ENCODE peak calls at places on chromosomes 2 and 18, in five cellular contexts. Z is heart right ventricle; B is cardiac muscle cell; C is CD8-positive, alpha-beta T cell; S is A673. A is an unnamed sample.

GRCh38 chr2:71655498-71655897 is 202.1 kb downstream of the DYSF start:
- DNase-seq in Z (no peak), B (no peak), C (no peak), S (no peak), A (no peak)

GRCh38 chr18:23900979-23901378 is 113.6 kb upstream of the TTC39C start:
- DNase-seq in Z (no peak), B (peak), C (no peak), S (no peak), A (no peak)

GRCh38 chr2:208509586-208509985 is 103.0 kb downstream of the PTH2R start:
- DNase-seq in Z (no peak), B (no peak), C (no peak), S (no peak), A (no peak)

GRCh38 chr2:241315879-241316700 is at the start of gene SEPTIN2:
- DNase-seq in Z (no peak), B (no peak), C (peak), S (no peak), A (no peak)

GRCh38 chr18:79309572-79310278 is 86.0 kb upstream of the NFATC1 start:
- DNase-seq in Z (no peak), B (no peak), C (no peak), S (peak), A (no peak)

GRCh38 chr2:121075006-121075545 is 209.9 kb downstream of the TFCP2L1 start:
- DNase-seq in Z (no peak), B (peak), C (no peak), S (peak), A (peak)

GRCh38 chr2:159283529-159283928 is 3.0 kb downstream of the WDSUB1 start:
- DNase-seq in Z (no peak), B (no peak), C (no peak), S (no peak), A (no peak)

GRCh38 chr2:42200534-42201227 is 31.5 kb downstream of the EML4 start:
- DNase-seq in Z (no peak), B (peak), C (no peak), S (peak), A (no peak)

GRCh38 chr2:239715606-239716005 is 309.5 kb downstream of the NDUFA10 start:
- DNase-seq in Z (no peak), B (no peak), C (no peak), S (no peak), A (no peak)

GRCh38 chr2:216619411-216620393 is 13.5 kb upstream of the IGFBP2 start:
- DNase-seq in Z (no peak), B (peak), C (no peak), S (peak), A (no peak)

GRCh38 chr2:241914542-241914941 is 45.0 kb downstream of the RTP5 start:
- DNase-seq in Z (no peak), B (no peak), C (no peak), S (no peak), A (peak)

GRCh38 chr2:48131503-48132293 is 225.4 kb upstream of the FBXO11 start:
- DNase-seq in Z (no peak), B (peak), C (no peak), S (no peak), A (no peak)

GRCh38 chr2:146108993-146109392 is 1589.1 kb upstream of the ZEB2 start:
- DNase-seq in Z (no peak), B (peak), C (no peak), S (no peak), A (no peak)

GRCh38 chr18:10591891-10592290 is 66.1 kb downstream of the NAPG start:
- DNase-seq in Z (no peak), B (no peak), C (no peak), S (no peak), A (no peak)

GRCh38 chr18:58862851-58863538 is 1.7 kb upstream of the ZNF532 start:
- DNase-seq in Z (peak), B (no peak), C (peak), S (peak), A (peak)

GRCh38 chr2:20434588-20435294 is 12.1 kb upstream of the RHOB start:
- DNase-seq in Z (no peak), B (no peak), C (no peak), S (no peak), A (peak)

GRCh38 chr18:28175930-28176673 is 828 bp downstream of the CDH2 start:
- DNase-seq in Z (peak), B (peak), C (no peak), S (peak), A (no peak)

GRCh38 chr18:68494802-68495560 is 219.9 kb downstream of the TMX3 start:
- DNase-seq in Z (no peak), B (peak), C (no peak), S (peak), A (no peak)

GRCh38 chr2:95344656-95345055 is 47.5 kb downstream of the KCNIP3 start:
- DNase-seq in Z (no peak), B (no peak), C (no peak), S (no peak), A (no peak)

GRCh38 chr2:134261398-134262131 is 7.7 kb downstream of the MGAT5 start:
- DNase-seq in Z (no peak), B (peak), C (no peak), S (no peak), A (no peak)

GRCh38 chr2:241925277-241925676 is 55.7 kb downstream of the RTP5 start:
- DNase-seq in Z (no peak), B (no peak), C (no peak), S (no peak), A (peak)

GRCh38 chr2:127627740-127628571 is 18.0 kb upstream of the GPR17 start:
- DNase-seq in Z (no peak), B (no peak), C (no peak), S (no peak), A (no peak)

GRCh38 chr2:220275454-220275853 is 648.0 kb downstream of the SLC4A3 start:
- DNase-seq in Z (no peak), B (no peak), C (no peak), S (no peak), A (no peak)

GRCh38 chr18:8706981-8707940 is 1.9 kb downstream of the MTCL1 start:
- DNase-seq in Z (peak), B (peak), C (peak), S (peak), A (peak)

GRCh38 chr2:62456721-62457539 is 49.1 kb downstream of the TMEM17 start:
- DNase-seq in Z (peak), B (peak), C (peak), S (peak), A (peak)

GRCh38 chr2:112996635-112997034 is 8.6 kb upstream of the IL36A start:
- DNase-seq in Z (no peak), B (no peak), C (peak), S (no peak), A (no peak)

GRCh38 chr18:48814490-48815181 is 136.1 kb downstream of the SMAD7 start:
- DNase-seq in Z (no peak), B (no peak), C (peak), S (no peak), A (peak)

GRCh38 chr2:234437642-234438321 is 59.1 kb downstream of the ARL4C start:
- DNase-seq in Z (no peak), B (no peak), C (no peak), S (no peak), A (no peak)

GRCh38 chr2:127566576-127566975 is 31.1 kb downstream of the MYO7B start:
- DNase-seq in Z (no peak), B (no peak), C (no peak), S (no peak), A (no peak)

GRCh38 chr18:56326386-56327072 is 311.9 kb downstream of the TXNL1 start:
- DNase-seq in Z (no peak), B (no peak), C (no peak), S (no peak), A (no peak)

GRCh38 chr2:96549967-96550786 is 13.6 kb downstream of the ARID5A start:
- DNase-seq in Z (no peak), B (no peak), C (no peak), S (no peak), A (peak)

GRCh38 chr2:200405599-200406298 is 99.3 kb downstream of the SPATS2L start:
- DNase-seq in Z (no peak), B (peak), C (no peak), S (peak), A (no peak)

GRCh38 chr2:227674485-227674884 is 7.9 kb downstream of the SCYGR5 start:
- DNase-seq in Z (no peak), B (no peak), C (no peak), S (no peak), A (no peak)

GRCh38 chr2:134623796-134624195 is 95.0 kb downstream of the TMEM163 start:
- DNase-seq in Z (no peak), B (no peak), C (no peak), S (no peak), A (no peak)

GRCh38 chr2:119545076-119545475 is 827 bp downstream of the CFAP221 start:
- DNase-seq in Z (no peak), B (peak), C (no peak), S (no peak), A (no peak)

GRCh38 chr18:2959341-2959740 is 53.6 kb downstream of the LPIN2 start:
- DNase-seq in Z (no peak), B (no peak), C (no peak), S (no peak), A (no peak)
- H3K4me3 ChIP-seq in Z (no peak), B (no peak), C (no peak), S (no peak), A (no peak)

GRCh38 chr2:64637931-64638330 is 15.8 kb downstream of the SERTAD2 start:
- DNase-seq in Z (no peak), B (no peak), C (no peak), S (peak), A (no peak)

GRCh38 chr2:64637000-64637628 is 16.6 kb downstream of the SERTAD2 start:
- DNase-seq in Z (no peak), B (no peak), C (no peak), S (no peak), A (no peak)

GRCh38 chr2:64632855-64633819 is 20.6 kb downstream of the SERTAD2 start:
- DNase-seq in Z (no peak), B (peak), C (no peak), S (no peak), A (no peak)

GRCh38 chr2:64636105-64636873 is 17.4 kb downstream of the SERTAD2 start:
- DNase-seq in Z (no peak), B (no peak), C (no peak), S (no peak), A (no peak)

GRCh38 chr2:64634338-64635267 is 19.1 kb downstream of the SERTAD2 start:
- DNase-seq in Z (no peak), B (peak), C (no peak), S (no peak), A (no peak)
- H3K27ac ChIP-seq in Z (no peak), B (no peak), C (no peak), S (no peak), A (no peak)

DNA sequence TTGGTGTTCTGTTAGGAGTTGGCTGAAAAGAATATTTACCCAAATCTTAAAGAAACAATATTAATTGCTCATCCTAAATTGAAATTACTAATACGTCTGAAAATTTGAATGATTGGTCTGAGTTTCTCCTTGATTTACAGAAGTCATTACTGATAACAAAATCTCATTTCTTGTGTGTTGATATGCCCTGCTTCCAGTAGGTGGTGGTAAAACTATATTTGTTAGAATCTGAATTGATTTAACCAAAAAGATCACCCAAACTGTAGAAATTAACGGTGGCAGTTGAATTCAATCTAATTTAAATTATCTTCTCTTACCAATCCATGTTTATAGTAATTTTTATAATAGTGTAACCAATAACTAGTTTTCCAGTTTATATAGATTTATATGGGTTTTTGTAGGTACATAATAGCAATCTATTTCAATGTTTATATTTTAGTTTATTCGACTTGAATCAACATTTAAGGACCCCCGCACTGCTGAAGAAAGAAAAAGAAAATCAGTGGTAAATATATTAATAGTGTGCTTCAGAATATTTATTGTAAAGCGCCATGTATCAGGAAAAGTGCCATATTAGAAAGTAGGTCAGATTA is 38.3 kb downstream of the PAPOLG start:
- DNase-seq in Z (no peak), B (peak), C (no peak), S (peak), A (no peak)
- TF ChIP-seq CTCF in Z (peak), B (peak), C (peak), S (peak), A (peak)

GRCh38 chr2:271917-272316 is 7.2 kb downstream of the ACP1 start:
- DNase-seq in Z (no peak), B (no peak), C (no peak), S (no peak), A (no peak)

GRCh38 chr2:273338-273737 is 8.6 kb downstream of the ACP1 start:
- DNase-seq in Z (no peak), B (no peak), C (no peak), S (no peak), A (no peak)

GRCh38 chr2:274503-274902 is 9.8 kb downstream of the ACP1 start:
- DNase-seq in Z (no peak), B (no peak), C (no peak), S (no peak), A (no peak)

GRCh38 chr2:278312-278932 is 9.5 kb downstream of the ALKAL2 start:
- DNase-seq in Z (no peak), B (no peak), C (no peak), S (no peak), A (no peak)

GRCh38 chr2:275457-275856 is 10.7 kb downstream of the ACP1 start:
- DNase-seq in Z (no peak), B (no peak), C (no peak), S (no peak), A (no peak)
- H3K4me3 ChIP-seq in Z (no peak), B (no peak), C (no peak), S (no peak), A (no peak)

GRCh38 chr2:230872968-230873669 is 8.4 kb downstream of the ITM2C start:
- DNase-seq in Z (no peak), B (no peak), C (no peak), S (no peak), A (peak)

GRCh38 chr2:230872151-230872967 is 7.6 kb downstream of the ITM2C start:
- DNase-seq in Z (no peak), B (no peak), C (no peak), S (no peak), A (peak)

GRCh38 chr2:230870544-230871360 is 6.0 kb downstream of the ITM2C start:
- DNase-seq in Z (no peak), B (no peak), C (no peak), S (peak), A (peak)

GRCh38 chr2:230869691-230870543 is 5.2 kb downstream of the ITM2C start:
- DNase-seq in Z (no peak), B (no peak), C (no peak), S (peak), A (peak)

GRCh38 chr2:230871361-230872150 is 6.8 kb downstream of the ITM2C start:
- DNase-seq in Z (no peak), B (no peak), C (no peak), S (no peak), A (peak)
- H3K27ac ChIP-seq in Z (peak), B (peak), C (no peak), S (peak), A (peak)

DNA sequence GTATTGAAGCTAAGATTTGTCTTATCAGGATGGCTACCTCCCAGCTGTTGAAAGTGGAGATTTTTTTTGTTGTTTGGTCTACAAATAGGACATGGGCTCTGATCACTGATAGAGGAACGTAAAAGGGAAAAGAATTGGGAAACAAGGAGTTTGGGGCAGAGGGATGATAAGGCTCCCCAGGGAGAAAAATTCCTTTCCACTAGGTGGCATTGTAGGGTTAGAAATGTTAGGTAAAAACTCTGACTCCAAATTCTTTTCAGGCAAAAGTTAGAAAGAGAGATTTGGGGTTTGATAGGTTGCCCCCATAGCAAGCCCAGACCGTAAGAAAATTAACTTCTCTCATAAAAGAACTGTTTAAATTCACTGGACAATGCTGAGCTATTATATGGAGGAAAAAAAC is 19.8 kb downstream of the CMPK2 start:
- DNase-seq in Z (no peak), B (no peak), C (no peak), S (no peak), A (no peak)
- TF ChIP-seq CTCF in Z (no peak), B (no peak), C (no peak), S (peak), A (no peak)

DNA sequence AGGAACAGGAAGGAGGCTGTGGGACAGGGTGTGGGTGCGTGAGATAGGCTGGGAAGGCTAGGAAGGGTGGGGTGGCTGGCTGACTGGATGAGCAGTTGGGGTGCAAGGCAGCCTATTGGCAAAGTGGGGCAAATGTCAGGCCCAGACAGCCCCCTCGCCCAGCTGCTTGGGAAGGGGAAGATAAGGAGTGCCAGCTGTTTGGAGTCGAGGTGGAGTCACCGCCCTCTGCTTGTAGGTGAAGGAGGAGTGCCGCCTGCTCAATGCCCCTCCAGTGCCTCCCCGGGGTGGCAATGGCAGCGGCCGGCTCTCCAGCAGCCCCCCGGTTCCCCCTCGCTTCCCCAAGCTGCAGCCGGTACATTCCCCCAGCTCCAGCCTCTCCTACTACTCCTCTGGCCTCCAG is 13.1 kb downstream of the GAREM2 start:
- DNase-seq in Z (no peak), B (no peak), C (no peak), S (no peak), A (no peak)
- H3K4me3 ChIP-seq in Z (no peak), B (no peak), C (no peak), S (no peak), A (peak)

GRCh38 chr2:232629201-232629475 is 4.3 kb upstream of the EFHD1 start:
- DNase-seq in Z (no peak), B (no peak), C (no peak), S (no peak), A (no peak)
- H3K27ac ChIP-seq in Z (no peak), B (no peak), C (no peak), S (no peak), A (peak)

GRCh38 chr2:74502720-74503505 is 3.5 kb upstream of the LBX2 start:
- DNase-seq in Z (peak), B (peak), C (peak), S (no peak), A (peak)
- TF ChIP-seq CTCF in Z (peak), B (peak), C (no peak), S (no peak), A (no peak)